ENCODE peak calls at places on chromosomes 16 and 17, in seven cellular contexts. X is neural progenitor cell, W is adrenal gland, O is fibroblast of pulmonary artery, J is AG10803, N is left ventricle myocardium inferior, B is A549. R is an unnamed sample.

GRCh38 chr17:10797848-10798328 is 6.0 kb downstream of the TMEM238L start:
- DNase-seq in X (no peak), W (peak; percentile 19), O (no peak), J (no peak), N (no peak), B (no peak), R (no peak)

GRCh38 chr16:53058882-53059281 is 4.1 kb downstream of the CHD9 start:
- DNase-seq in X (no peak), W (no peak), O (no peak), J (no peak), N (no peak), B (no peak), R (no peak)

GRCh38 chr16:87765776-87766484 is at the start of gene KLHDC4:
- DNase-seq in X (peak; percentile 92), W (peak; percentile 91), O (peak; percentile 86), J (peak; percentile 83), N (peak; percentile 91), B (peak; percentile 91), R (peak; percentile 85)

GRCh38 chr17:38724337-38724988 is 5.7 kb upstream of the CISD3 start:
- DNase-seq in X (no peak), W (peak; percentile 80), O (no peak), J (no peak), N (peak; percentile 72), B (no peak), R (no peak)

GRCh38 chr16:6266703-6267102 is 1065.9 kb upstream of the RBFOX1 start:
- DNase-seq in X (no peak), W (no peak), O (no peak), J (no peak), N (no peak), B (no peak), R (no peak)

GRCh38 chr17:40063034-40063765 is 435 bp downstream of the THRA start:
- DNase-seq in X (peak; percentile 86), W (peak; percentile 61), O (peak; percentile 40), J (peak; percentile 37), N (peak; percentile 50), B (no peak), R (peak; percentile 49)

GRCh38 chr16:84418056-84418849 is 49.9 kb downstream of the ATP2C2 start:
- DNase-seq in X (no peak), W (no peak), O (no peak), J (no peak), N (no peak), B (no peak), R (no peak)

GRCh38 chr16:4313563-4314531 is 2.0 kb upstream of the GLIS2 start:
- DNase-seq in X (peak; percentile 86), W (peak; percentile 80), O (no peak), J (no peak), N (no peak), B (peak; percentile 97), R (no peak)

GRCh38 chr16:80585764-80586163 is 45.0 kb downstream of the DYNLRB2 start:
- DNase-seq in X (no peak), W (no peak), O (no peak), J (no peak), N (no peak), B (no peak), R (no peak)

GRCh38 chr16:58471209-58471975 is 28.6 kb upstream of the NDRG4 start:
- DNase-seq in X (no peak), W (no peak), O (no peak), J (no peak), N (no peak), B (no peak), R (no peak)

GRCh38 chr17:13735861-13736260 is 134.1 kb upstream of the HS3ST3A1 start:
- DNase-seq in X (no peak), W (no peak), O (no peak), J (peak; percentile 45), N (no peak), B (no peak), R (no peak)

GRCh38 chr17:31787857-31788570 is 71.0 kb downstream of the COPRS start:
- DNase-seq in X (no peak), W (no peak), O (peak; percentile 83), J (peak; percentile 96), N (no peak), B (no peak), R (peak; percentile 84)

GRCh38 chr17:48749621-48750553 is 21.3 kb upstream of the HOXB13 start:
- DNase-seq in X (peak; percentile 59), W (no peak), O (no peak), J (no peak), N (no peak), B (no peak), R (no peak)

GRCh38 chr16:636206-637080 is at the start of gene METTL26:
- DNase-seq in X (peak; percentile 98), W (peak; percentile 97), O (peak; percentile 94), J (peak; percentile 92), N (peak; percentile 97), B (peak; percentile 92), R (peak; percentile 95)
- TF ChIP-seq CTCF in X (no peak), W (no peak), O (no peak), J (no peak), N (no peak), B (no peak), R (no peak)

GRCh38 chr17:55268649-55269480 is 4.1 kb downstream of the HLF start:
- DNase-seq in X (no peak), W (no peak), O (no peak), J (no peak), N (no peak), B (no peak), R (no peak)

GRCh38 chr17:55272711-55273578 is 8.2 kb downstream of the HLF start:
- DNase-seq in X (no peak), W (no peak), O (no peak), J (peak; percentile 7), N (no peak), B (no peak), R (no peak)

GRCh38 chr17:55271958-55272710 is 7.4 kb downstream of the HLF start:
- DNase-seq in X (no peak), W (no peak), O (no peak), J (no peak), N (no peak), B (no peak), R (no peak)

GRCh38 chr17:55269894-55270293 is 5.1 kb downstream of the HLF start:
- DNase-seq in X (no peak), W (no peak), O (no peak), J (no peak), N (no peak), B (no peak), R (no peak)

DNA sequence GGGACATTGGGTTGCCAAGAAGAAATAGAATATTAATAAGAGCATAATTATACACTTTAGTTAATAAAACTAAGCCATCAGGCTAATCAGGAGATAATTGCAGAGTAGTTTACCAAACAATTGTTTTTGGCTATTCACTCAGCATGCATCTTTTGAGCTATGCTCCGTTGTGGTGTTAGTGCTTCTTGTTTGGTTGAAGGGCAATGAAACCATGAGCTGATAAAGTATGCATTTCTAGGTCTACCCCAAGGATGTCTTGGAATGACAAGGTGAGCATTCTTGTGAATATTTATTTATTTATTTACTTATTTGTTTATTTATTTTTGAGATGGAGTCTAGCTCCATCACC is 6.4 kb downstream of the HLF start:
- DNase-seq in X (no peak), W (no peak), O (no peak), J (no peak), N (no peak), B (no peak), R (no peak)
- H3K4me3 ChIP-seq in X (no peak overlapping the region), W (no peak overlapping the region), O (no peak overlapping the region), J (no peak overlapping the region), N (no peak overlapping the region), B (no peak overlapping the region), R (no peak overlapping the region)

GRCh38 chr16:2474877-2475412 is at the start of gene TBC1D24:
- DNase-seq in X (peak; percentile 95), W (peak; percentile 88), O (peak; percentile 80), J (peak; percentile 73), N (peak; percentile 88), B (peak; percentile 97), R (peak; percentile 80)

GRCh38 chr16:2473425-2473926 is 1.5 kb upstream of the TBC1D24 start:
- DNase-seq in X (peak; percentile 38), W (no peak), O (no peak), J (no peak), N (no peak), B (peak; percentile 31), R (no peak)

GRCh38 chr16:2472885-2473284 is 1.8 kb downstream of the NTN3 start:
- DNase-seq in X (no peak), W (no peak), O (no peak), J (no peak), N (no peak), B (no peak), R (no peak)

GRCh38 chr16:2475413-2476344 is 752 bp downstream of the TBC1D24 start:
- DNase-seq in X (peak; percentile 61), W (no peak), O (no peak), J (no peak), N (no peak), B (peak; percentile 21), R (no peak)

DNA sequence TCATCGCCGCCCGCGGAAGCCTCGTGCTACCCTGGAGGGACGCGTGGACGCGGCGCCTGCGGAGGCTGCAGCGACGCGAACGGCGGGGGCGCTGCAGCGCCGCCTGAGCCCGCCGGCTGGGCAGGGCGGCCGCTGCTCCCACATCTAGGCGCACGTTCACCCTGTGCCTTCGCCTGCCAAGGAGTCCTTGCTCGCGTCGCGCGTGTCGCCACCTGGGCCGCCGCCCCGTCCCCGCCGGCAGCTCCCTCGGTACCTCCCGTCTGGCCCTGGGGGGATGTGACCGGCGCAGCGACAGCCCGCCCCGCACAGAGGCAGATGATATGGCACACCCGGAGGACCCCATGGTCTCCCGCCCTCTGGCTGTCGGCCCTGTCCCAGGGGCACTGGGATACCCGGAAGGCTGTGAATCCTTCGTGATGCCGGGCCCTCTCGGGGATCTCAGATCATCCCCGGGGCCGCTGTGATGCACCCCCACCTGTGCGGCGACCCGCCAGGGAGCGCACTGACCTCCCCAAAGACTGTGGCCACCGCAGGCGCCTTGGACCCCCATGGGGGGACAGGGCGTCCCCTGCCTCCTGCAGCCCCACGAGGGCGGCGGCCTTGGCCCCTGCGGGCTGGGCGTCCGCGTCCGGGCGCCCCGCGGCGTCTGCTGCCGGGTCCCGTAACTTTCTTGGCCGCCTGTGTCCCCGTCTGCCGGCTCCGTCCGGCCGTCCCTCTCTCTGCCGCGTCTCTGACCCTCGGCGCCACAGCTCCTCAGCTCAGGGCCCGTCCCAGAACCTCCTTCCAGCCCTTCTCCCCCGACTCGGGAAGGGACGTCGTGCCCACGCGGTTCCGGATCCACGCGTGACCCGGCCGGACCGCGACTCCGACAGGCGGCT is 689 bp upstream of the TBC1D24 start:
- DNase-seq in X (peak; percentile 76), W (peak; percentile 59), O (peak; percentile 37), J (peak; percentile 40), N (peak; percentile 56), B (peak; percentile 72), R (peak; percentile 38)
- TF ChIP-seq CTCF in X (peak; percentile 46), W (no peak), O (no peak), J (peak; percentile 10), N (peak; percentile 56), B (peak; percentile 75), R (peak; percentile 9)

DNA sequence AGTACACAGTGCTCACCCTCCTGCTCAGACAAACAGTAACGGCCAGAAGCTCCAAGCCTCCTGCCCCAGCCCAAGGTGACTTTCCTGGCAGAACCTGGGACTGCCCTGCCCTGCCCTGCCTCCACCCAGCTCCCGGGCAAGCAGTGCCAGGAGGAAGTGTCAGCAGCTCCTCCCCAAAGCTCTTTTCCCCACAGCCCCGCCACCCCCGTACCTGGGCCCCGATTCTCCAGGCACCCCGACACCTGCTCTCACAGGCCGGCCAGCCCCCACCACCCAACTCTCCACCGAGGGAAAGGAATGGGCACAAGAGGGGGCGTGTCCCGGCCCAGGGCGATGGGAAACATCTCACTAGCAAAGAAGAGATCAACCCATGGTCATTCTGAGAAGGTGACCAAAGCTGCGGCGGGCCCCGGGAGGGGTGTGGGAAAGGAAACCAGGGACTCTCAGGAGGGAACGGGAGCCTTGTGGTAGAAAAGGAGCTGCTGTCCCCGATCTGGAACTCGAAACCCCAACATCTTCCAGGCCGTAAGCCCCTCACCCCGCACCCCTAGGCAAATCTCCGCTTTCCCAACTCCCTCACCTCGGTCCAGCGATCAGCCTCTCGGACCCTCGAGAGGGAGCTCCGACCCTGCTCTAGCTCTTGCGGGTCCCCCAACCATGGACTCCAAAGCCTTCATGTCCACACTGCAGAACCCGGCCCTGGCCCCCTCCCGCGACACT is 1.2 kb downstream of the BCAR1 start:
- DNase-seq in X (no peak), W (peak; percentile 55), O (no peak), J (no peak), N (peak; percentile 63), B (peak; percentile 63), R (no peak)
- H3K4me3 ChIP-seq in X (peak overlapping the region; percentile 90), W (peak overlapping the region; percentile 27), O (peak overlapping the region; percentile 71), J (peak overlapping the region; percentile 87), N (peak overlapping the region; percentile 97), B (peak overlapping the region; percentile 74), R (peak overlapping the region; percentile 87)